ENCODE peak calls at places on chromosomes 16 and 17, in four cellular contexts. One of them, this sample, is unnamed.

GRCh38 chr17:74859439-74860228 is at the start of gene GRIN2C:
- DNase-seq in uterus: no peak
- DNase-seq in Caco-2: peak
- DNase-seq in Jurkat, Clone E6-1: no peak
- DNase-seq in this sample: no peak

GRCh38 chr17:43468746-43469544 is 14.8 kb upstream of the DHX8 start:
- DNase-seq in Caco-2: no peak
- DNase-seq in Jurkat, Clone E6-1: no peak
- DNase-seq in uterus: no peak
- DNase-seq in this sample: no peak

GRCh38 chr16:56334761-56335160 is 90.6 kb downstream of the AMFR start:
- DNase-seq in Caco-2: no peak
- DNase-seq in Jurkat, Clone E6-1: no peak
- DNase-seq in uterus: no peak
- DNase-seq in this sample: no peak

GRCh38 chr16:53482123-53482522 is 20.9 kb downstream of the AKTIP start:
- DNase-seq in uterus: no peak
- DNase-seq in Jurkat, Clone E6-1: no peak
- DNase-seq in Caco-2: no peak
- DNase-seq in this sample: no peak

GRCh38 chr16:19132898-19133297 is 19.1 kb downstream of the ITPRIPL2 start:
- DNase-seq in uterus: no peak
- DNase-seq in Jurkat, Clone E6-1: no peak
- DNase-seq in Caco-2: no peak
- DNase-seq in this sample: no peak

GRCh38 chr16:10988879-10989278 is 44.5 kb downstream of the CLEC16A start:
- DNase-seq in Caco-2: no peak
- DNase-seq in Jurkat, Clone E6-1: no peak
- DNase-seq in uterus: no peak
- DNase-seq in this sample: no peak

GRCh38 chr17:82007228-82007494 is 15.5 kb downstream of the CENPX start:
- DNase-seq in uterus: no peak
- DNase-seq in Jurkat, Clone E6-1: no peak
- DNase-seq in Caco-2: no peak
- DNase-seq in this sample: no peak

GRCh38 chr16:56341656-56342397 is 83.5 kb downstream of the AMFR start:
- DNase-seq in Jurkat, Clone E6-1: no peak
- DNase-seq in Caco-2: no peak
- DNase-seq in uterus: no peak
- DNase-seq in this sample: no peak

GRCh38 chr16:81185416-81185815 is 53.1 kb upstream of the BCO1 start:
- DNase-seq in Caco-2: no peak
- DNase-seq in uterus: no peak
- DNase-seq in Jurkat, Clone E6-1: no peak
- DNase-seq in this sample: no peak

GRCh38 chr16:55077231-55077630 is 146.6 kb downstream of the IRX5 start:
- DNase-seq in Jurkat, Clone E6-1: no peak
- DNase-seq in uterus: no peak
- DNase-seq in Caco-2: no peak
- DNase-seq in this sample: no peak

GRCh38 chr16:64410306-64410705 is 711.6 kb downstream of the CDH11 start:
- DNase-seq in uterus: no peak
- DNase-seq in Jurkat, Clone E6-1: no peak
- DNase-seq in Caco-2: no peak
- DNase-seq in this sample: no peak

GRCh38 chr17:15894913-15895658 is 49.8 kb upstream of the ADORA2B start:
- DNase-seq in Jurkat, Clone E6-1: no peak
- DNase-seq in Caco-2: no peak
- DNase-seq in uterus: no peak
- DNase-seq in this sample: no peak

GRCh38 chr17:49315974-49316570 is 46.0 kb downstream of the ZNF652 start:
- DNase-seq in Caco-2: no peak
- DNase-seq in Jurkat, Clone E6-1: no peak
- DNase-seq in uterus: no peak
- DNase-seq in this sample: no peak

GRCh38 chr16:14070877-14071575 is at the start of gene MRTFB:
- DNase-seq in Caco-2: peak
- DNase-seq in uterus: peak
- DNase-seq in Jurkat, Clone E6-1: peak
- DNase-seq in this sample: peak

GRCh38 chr17:43388198-43389021 is 10.4 kb upstream of the ARL4D start:
- DNase-seq in Caco-2: peak
- DNase-seq in Jurkat, Clone E6-1: peak
- DNase-seq in uterus: peak
- DNase-seq in this sample: peak

GRCh38 chr17:3659541-3660111 is 8.8 kb downstream of the TAX1BP3 start:
- DNase-seq in Caco-2: no peak
- DNase-seq in uterus: peak
- DNase-seq in Jurkat, Clone E6-1: no peak
- DNase-seq in this sample: no peak

GRCh38 chr17:74682028-74682427 is 30.7 kb downstream of the CD300LF start:
- DNase-seq in Caco-2: no peak
- DNase-seq in Jurkat, Clone E6-1: no peak
- DNase-seq in uterus: no peak
- DNase-seq in this sample: no peak

GRCh38 chr17:48478224-48479013 is 48.4 kb upstream of the SKAP1 start:
- DNase-seq in uterus: no peak
- DNase-seq in Caco-2: no peak
- DNase-seq in Jurkat, Clone E6-1: peak
- DNase-seq in this sample: no peak

GRCh38 chr17:56112086-56112485 is 41.2 kb upstream of the ANKFN1 start:
- DNase-seq in uterus: no peak
- DNase-seq in Jurkat, Clone E6-1: no peak
- DNase-seq in Caco-2: no peak
- DNase-seq in this sample: no peak

GRCh38 chr16:71311553-71312158 is 22.5 kb upstream of the CMTR2 start:
- DNase-seq in Caco-2: peak
- DNase-seq in Jurkat, Clone E6-1: peak
- DNase-seq in uterus: no peak
- DNase-seq in this sample: peak

GRCh38 chr17:51372345-51373004 is 112.1 kb downstream of the UTP18 start:
- DNase-seq in Caco-2: peak
- DNase-seq in uterus: no peak
- DNase-seq in Jurkat, Clone E6-1: peak
- DNase-seq in this sample: no peak

GRCh38 chr16:73210084-73210483 is 162.2 kb upstream of the ZFHX3 start:
- DNase-seq in uterus: no peak
- DNase-seq in Caco-2: no peak
- DNase-seq in Jurkat, Clone E6-1: no peak
- DNase-seq in this sample: no peak

GRCh38 chr17:1471931-1472727 is 16.1 kb upstream of the CRK start:
- DNase-seq in Caco-2: no peak
- DNase-seq in Jurkat, Clone E6-1: no peak
- DNase-seq in uterus: no peak
- DNase-seq in this sample: no peak

GRCh38 chr16:79134300-79134699 is 466.2 kb downstream of the MAF start:
- DNase-seq in Caco-2: no peak
- DNase-seq in uterus: no peak
- DNase-seq in Jurkat, Clone E6-1: no peak
- DNase-seq in this sample: no peak

GRCh38 chr16:10080031-10080772 is 102.0 kb downstream of the GRIN2A start:
- DNase-seq in Caco-2: peak
- DNase-seq in Jurkat, Clone E6-1: peak
- DNase-seq in uterus: peak
- DNase-seq in this sample: no peak

GRCh38 chr16:69496376-69496775 is 69.4 kb upstream of the NFAT5 start:
- DNase-seq in Jurkat, Clone E6-1: no peak
- DNase-seq in Caco-2: no peak
- DNase-seq in uterus: no peak
- DNase-seq in this sample: no peak

DNA sequence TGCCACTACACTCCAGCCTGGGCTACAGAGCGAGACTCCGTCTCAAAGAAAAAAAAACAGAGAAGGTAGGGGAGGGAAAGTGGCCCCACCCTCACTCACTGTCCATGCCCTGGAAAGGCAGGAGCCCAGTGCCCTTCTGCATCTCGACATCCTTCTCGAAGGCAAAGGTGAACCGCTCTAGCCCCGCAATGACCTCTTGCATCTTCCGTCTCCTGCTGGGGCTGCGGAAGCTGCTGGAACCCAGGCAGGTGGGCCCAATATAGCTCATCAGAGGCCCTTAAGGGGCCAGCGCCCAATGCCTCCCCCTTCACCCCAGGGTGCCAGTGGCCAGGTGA is at the start of gene CPSF4L:
- DNase-seq in Jurkat, Clone E6-1: no peak
- DNase-seq in uterus: no peak
- DNase-seq in Caco-2: no peak
- DNase-seq in this sample: no peak
- H3K4me3 ChIP-seq in Jurkat, Clone E6-1: no peak
- H3K4me3 ChIP-seq in uterus: no peak
- H3K4me3 ChIP-seq in Caco-2: no peak
- H3K4me3 ChIP-seq in this sample: no peak

DNA sequence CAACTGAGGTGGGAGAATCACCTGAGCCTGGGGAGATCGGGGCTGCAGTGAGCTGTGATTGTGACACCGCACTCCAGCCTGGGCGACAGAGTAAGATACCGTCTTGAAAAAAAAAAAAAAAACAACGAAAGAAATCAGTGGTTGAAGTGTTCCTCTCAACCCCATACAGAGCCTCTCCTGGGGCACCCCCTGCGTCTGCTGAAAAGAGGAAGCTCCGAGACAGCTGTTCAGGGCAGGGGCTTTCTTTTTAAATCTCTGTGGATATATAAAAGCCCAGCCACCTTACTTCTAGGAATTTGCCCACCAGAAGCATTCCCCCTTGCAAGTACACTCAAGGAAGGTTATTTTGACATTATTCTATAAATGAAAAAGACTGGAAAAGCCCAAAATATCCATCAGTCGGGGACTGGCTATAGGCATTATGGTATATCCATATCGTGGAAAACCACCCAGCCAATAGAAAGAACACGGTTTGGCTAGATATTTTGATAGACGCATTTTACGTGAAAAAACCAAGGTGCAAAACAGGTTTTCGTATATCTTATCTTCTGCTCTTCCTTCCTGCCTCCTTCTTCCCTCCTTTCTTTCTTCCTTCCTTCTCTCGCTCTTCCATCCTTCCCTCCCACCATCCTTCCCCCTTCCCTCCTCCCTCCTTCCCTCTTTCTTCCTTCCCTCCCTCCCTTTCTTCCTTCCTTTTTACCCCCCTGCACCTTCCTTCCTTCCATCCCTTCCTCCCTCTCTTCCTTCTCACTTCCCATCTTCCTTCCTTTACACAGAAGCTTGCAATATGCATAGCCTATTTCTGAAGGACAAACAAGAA is 9.2 kb upstream of the CCL22 start:
- DNase-seq in uterus: no peak
- DNase-seq in Caco-2: no peak
- DNase-seq in Jurkat, Clone E6-1: no peak
- DNase-seq in this sample: no peak
- H3K4me3 ChIP-seq in uterus: no peak
- H3K4me3 ChIP-seq in Caco-2: no peak
- H3K4me3 ChIP-seq in Jurkat, Clone E6-1: no peak
- H3K4me3 ChIP-seq in this sample: no peak

GRCh38 chr17:45022288-45022648 is 29.2 kb downstream of the DCAKD start:
- DNase-seq in Jurkat, Clone E6-1: no peak
- DNase-seq in uterus: no peak
- DNase-seq in Caco-2: no peak
- DNase-seq in this sample: no peak
- H3K4me3 ChIP-seq in Jurkat, Clone E6-1: no peak
- H3K4me3 ChIP-seq in uterus: no peak
- H3K4me3 ChIP-seq in Caco-2: peak
- H3K4me3 ChIP-seq in this sample: no peak

GRCh38 chr17:77375108-77375507 is 234.3 kb downstream of the SEC14L1 start:
- DNase-seq in Jurkat, Clone E6-1: no peak
- DNase-seq in uterus: peak
- DNase-seq in Caco-2: no peak
- DNase-seq in this sample: no peak

GRCh38 chr17:77375917-77376651 is 235.3 kb downstream of the SEC14L1 start:
- DNase-seq in uterus: peak
- DNase-seq in Jurkat, Clone E6-1: peak
- DNase-seq in Caco-2: no peak
- DNase-seq in this sample: peak

GRCh38 chr17:77376795-77377751 is 236.3 kb downstream of the SEC14L1 start:
- DNase-seq in uterus: peak
- DNase-seq in Jurkat, Clone E6-1: no peak
- DNase-seq in Caco-2: no peak
- DNase-seq in this sample: no peak

GRCh38 chr17:77374170-77374936 is 233.6 kb downstream of the SEC14L1 start:
- DNase-seq in uterus: peak
- DNase-seq in Caco-2: no peak
- DNase-seq in Jurkat, Clone E6-1: peak
- DNase-seq in this sample: peak

DNA sequence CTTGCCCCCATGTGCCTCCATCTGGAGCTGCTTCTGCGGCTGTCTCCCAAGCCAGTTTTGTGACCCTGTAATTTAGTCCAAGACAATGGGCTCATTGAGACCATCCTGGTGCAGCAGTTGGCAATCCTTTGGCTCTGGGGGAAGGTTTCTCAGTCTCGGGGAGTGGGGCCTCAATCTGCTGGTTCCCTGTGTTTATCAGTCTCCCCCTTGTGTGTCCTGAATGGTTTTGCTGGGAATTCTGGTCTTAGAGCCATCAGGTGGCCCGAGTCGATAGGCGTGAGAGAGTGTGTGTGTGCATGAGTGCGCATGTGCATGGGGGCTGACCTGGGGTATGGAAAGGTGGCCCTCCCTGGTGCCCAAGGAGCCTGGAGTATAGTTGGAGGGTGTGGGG is 234.8 kb downstream of the SEC14L1 start:
- DNase-seq in Jurkat, Clone E6-1: no peak
- DNase-seq in uterus: no peak
- DNase-seq in Caco-2: no peak
- DNase-seq in this sample: no peak
- H3K4me3 ChIP-seq in Jurkat, Clone E6-1: peak
- H3K4me3 ChIP-seq in uterus: peak
- H3K4me3 ChIP-seq in Caco-2: no peak
- H3K4me3 ChIP-seq in this sample: peak

DNA sequence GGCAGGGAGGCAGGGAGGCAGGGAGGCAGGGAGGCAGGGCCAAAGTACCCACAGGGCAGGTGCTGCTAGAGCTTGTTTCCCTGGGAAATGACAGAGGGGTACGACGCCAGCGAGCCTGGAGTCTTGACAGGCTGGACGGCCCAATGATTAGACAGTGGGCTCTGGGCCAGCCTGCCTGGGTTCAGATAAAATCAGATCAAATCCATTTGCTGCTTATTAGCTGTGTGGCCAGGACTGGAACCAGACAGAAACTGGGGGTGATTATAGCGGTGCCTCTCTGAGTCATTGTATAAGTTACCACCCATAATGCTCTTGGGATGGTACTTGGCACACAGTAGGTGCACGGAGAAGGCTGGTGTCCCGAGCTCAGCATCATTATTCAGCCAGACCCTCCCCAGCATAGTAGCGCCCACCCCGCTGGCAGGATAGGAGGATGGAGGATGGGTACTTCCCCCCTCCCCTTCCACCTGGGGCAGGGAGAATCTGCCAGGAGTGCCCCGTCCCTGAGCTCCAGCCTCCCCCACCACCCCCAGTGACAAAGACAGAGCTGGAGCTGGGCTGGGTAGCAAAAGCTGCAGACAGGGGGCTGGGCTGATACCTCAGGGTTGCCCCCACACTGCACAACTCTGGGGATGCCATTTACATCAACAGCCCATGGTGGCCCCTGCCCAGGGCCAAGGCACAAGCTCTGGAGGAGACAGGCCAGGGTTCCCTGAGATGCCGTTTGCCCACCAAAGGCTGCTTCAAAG is 77.6 kb upstream of the TNRC6C start:
- DNase-seq in uterus: no peak
- DNase-seq in Jurkat, Clone E6-1: no peak
- DNase-seq in Caco-2: no peak
- DNase-seq in this sample: no peak
- H3K4me3 ChIP-seq in uterus: no peak
- H3K4me3 ChIP-seq in Jurkat, Clone E6-1: peak
- H3K4me3 ChIP-seq in Caco-2: no peak
- H3K4me3 ChIP-seq in this sample: peak